ENCODE peak calls at places on chromosomes 16 and 17, in seven cellular contexts. Y is nephron progenitor cell, P is glutamatergic neuron, F is hepatocyte, W is SK-N-SH, N is GM12878, R is HCT116. O is an unnamed sample.

GRCh38 chr17:77373298-77374169 is 232.8 kb downstream of the SEC14L1 start:
- DNase-seq in Y (peak), P (peak), F (peak), W (peak), N (no peak), R (no peak), O (no peak)

GRCh38 chr16:13305019-13305755 is 403.8 kb downstream of the SHISA9 start:
- DNase-seq in Y (no peak), P (no peak), F (no peak), W (no peak), N (no peak), R (no peak), O (peak)

GRCh38 chr16:26752166-26752565 is 314.6 kb upstream of the C16orf82 start:
- DNase-seq in Y (no peak), P (no peak), F (no peak), W (no peak), N (no peak), R (no peak), O (no peak)

GRCh38 chr17:9644910-9645751 is at the start of gene USP43:
- DNase-seq in Y (peak), P (peak), F (peak), W (peak), N (no peak), R (peak), O (peak)

GRCh38 chr17:63094636-63095035 is 128.6 kb downstream of the TANC2 start:
- DNase-seq in Y (no peak), P (no peak), F (no peak), W (no peak), N (no peak), R (no peak), O (no peak)

GRCh38 chr16:24863582-24864437 is 18.0 kb downstream of the SLC5A11 start:
- DNase-seq in Y (no peak), P (no peak), F (no peak), W (no peak), N (no peak), R (no peak), O (no peak)

GRCh38 chr17:261640-262039 is 80.2 kb upstream of the DOC2B start:
- DNase-seq in Y (no peak), P (no peak), F (no peak), W (no peak), N (no peak), R (no peak), O (no peak)

GRCh38 chr16:68190745-68191510 is 45.0 kb downstream of the ESRP2 start:
- DNase-seq in Y (no peak), P (peak), F (no peak), W (no peak), N (no peak), R (no peak), O (no peak)

GRCh38 chr16:15897834-15898254 is 9.4 kb upstream of the CEP20 start:
- DNase-seq in Y (no peak), P (no peak), F (no peak), W (no peak), N (peak), R (no peak), O (no peak)

GRCh38 chr17:70307430-70307829 is 138.1 kb downstream of the KCNJ2 start:
- DNase-seq in Y (no peak), P (no peak), F (no peak), W (no peak), N (no peak), R (no peak), O (no peak)

GRCh38 chr16:83481589-83481988 is 326.2 kb upstream of the HSBP1 start:
- DNase-seq in Y (no peak), P (no peak), F (no peak), W (no peak), N (no peak), R (no peak), O (no peak)
- TF ChIP-seq CTCF in Y (no peak), P (no peak), F (no peak), W (no peak), N (no peak), R (no peak), O (no peak)

GRCh38 chr17:48181653-48182052 is 74.1 kb downstream of the SNX11 start:
- DNase-seq in Y (peak), P (no peak), F (peak), W (no peak), N (no peak), R (peak), O (peak)
- TF ChIP-seq CTCF in Y (peak), P (peak), F (peak), W (peak), N (peak), R (peak), O (peak)

DNA sequence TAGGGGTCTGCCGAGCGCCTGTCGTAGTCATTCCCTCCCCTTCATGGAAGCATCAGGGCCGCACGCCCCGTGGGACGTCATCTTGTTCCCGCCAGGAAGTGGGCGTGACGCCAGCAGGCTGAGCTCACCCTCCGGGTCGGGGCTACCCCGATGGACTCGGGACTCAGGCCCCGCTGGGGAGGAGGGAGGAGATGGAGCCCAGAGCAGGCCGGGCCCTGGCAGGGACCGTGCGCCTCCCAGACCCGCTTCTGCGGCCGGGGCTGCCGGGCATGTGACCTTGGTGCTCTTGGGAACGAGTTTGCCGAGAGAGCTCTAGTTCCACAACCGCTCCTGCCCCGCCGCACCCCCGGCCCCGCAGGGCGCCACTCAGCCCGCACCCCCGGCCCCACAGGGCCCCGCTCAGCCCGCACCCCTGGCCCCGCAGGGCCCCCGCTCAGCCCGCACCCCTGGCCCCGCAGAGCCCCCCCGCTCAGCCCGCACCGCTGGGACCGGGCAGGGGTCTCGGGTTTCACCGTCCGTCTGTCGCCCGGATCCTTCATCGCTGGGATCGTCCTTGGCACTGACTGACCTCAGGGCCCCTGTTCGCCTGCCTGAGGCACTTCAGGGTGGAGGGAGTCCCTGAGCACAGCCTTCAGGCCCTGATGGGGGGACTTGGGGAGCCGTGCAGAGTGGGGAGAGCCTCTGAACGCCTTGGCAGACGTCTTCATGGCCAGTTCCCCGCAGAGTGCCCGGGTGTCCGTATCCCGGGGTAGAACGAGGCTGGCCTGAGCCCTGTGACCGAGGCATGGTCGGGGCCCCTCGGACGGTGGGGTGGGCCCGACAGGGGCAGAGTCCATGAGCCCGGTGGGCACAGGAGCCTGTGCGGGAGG is 5.8 kb downstream of the CACNA1H start:
- DNase-seq in Y (peak), P (peak), F (no peak), W (peak), N (no peak), R (no peak), O (no peak)
- TF ChIP-seq CTCF in Y (no peak), P (no peak), F (no peak), W (no peak), N (no peak), R (no peak), O (no peak)

GRCh38 chr16:30757316-30757715 is 4.5 kb downstream of the CFAP119 start:
- DNase-seq in Y (no peak), P (no peak), F (no peak), W (no peak), N (no peak), R (no peak), O (no peak)
- TF ChIP-seq CTCF in Y (no peak), P (no peak), F (no peak), W (no peak), N (no peak), R (no peak), O (no peak)

GRCh38 chr16:51960931-51961330 is 586.0 kb downstream of the TOX3 start:
- DNase-seq in Y (no peak), P (no peak), F (no peak), W (no peak), N (no peak), R (no peak), O (no peak)
- TF ChIP-seq CTCF in Y (no peak), P (no peak), F (no peak), W (no peak), N (no peak), R (no peak), O (no peak)

GRCh38 chr16:66519482-66519881 is 30.4 kb downstream of the TK2 start:
- DNase-seq in Y (no peak), P (no peak), F (no peak), W (no peak), N (no peak), R (no peak), O (no peak)

GRCh38 chr16:66516808-66517585 is 32.9 kb downstream of the TK2 start:
- DNase-seq in Y (no peak), P (no peak), F (peak), W (peak), N (peak), R (peak), O (peak)

GRCh38 chr16:66517586-66518263 is 32.2 kb downstream of the TK2 start:
- DNase-seq in Y (no peak), P (no peak), F (no peak), W (no peak), N (no peak), R (no peak), O (no peak)

GRCh38 chr16:66515543-66516171 is 34.3 kb downstream of the TK2 start:
- DNase-seq in Y (no peak), P (no peak), F (peak), W (no peak), N (no peak), R (no peak), O (peak)

DNA sequence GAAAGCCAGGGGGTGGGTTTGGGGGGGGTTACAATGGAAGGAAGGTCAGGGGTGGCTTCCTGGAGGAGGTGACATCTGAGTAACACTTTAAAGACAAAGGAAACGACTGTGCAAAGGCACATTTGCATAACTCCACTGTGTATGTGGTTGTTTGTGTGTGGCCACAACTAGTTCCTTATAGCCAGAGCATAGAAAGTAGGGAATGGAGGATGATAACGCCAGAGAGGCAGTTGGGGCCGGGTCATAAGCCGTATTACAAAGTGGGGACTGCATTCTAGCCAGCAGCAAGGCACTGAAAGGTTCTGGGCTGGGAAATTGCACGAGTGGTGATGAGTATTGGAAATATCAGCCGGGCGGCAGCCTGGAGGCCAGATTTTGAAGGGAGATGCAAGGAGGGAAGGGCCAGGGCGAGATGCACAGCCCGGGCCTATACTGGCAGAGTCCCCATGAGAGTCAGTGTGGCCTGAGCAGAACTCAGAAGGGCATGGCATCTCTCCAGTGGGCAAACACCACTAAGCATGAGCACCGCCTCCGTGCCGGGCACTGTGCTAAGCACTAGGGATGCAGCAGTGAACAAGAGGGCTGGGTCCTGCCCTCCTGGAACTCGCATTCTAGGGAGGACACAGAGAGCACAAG is 33.6 kb downstream of the TK2 start:
- DNase-seq in Y (no peak), P (no peak), F (no peak), W (no peak), N (no peak), R (no peak), O (no peak)
- TF ChIP-seq CTCF in Y (no peak), P (no peak), F (no peak), W (no peak), N (no peak), R (no peak), O (no peak)

O was measured in MCF 10A.